ENCODE peak calls at places on chromosomes 3 and 15, in seven cellular contexts. U is IMR-90, X is cardiac muscle cell, V is pancreas, O is PC-9, A is tibial nerve, R is esophagus squamous epithelium. H is an unnamed sample.

GRCh38 chr3:99128205-99128604 is 226.7 kb upstream of the DCBLD2 start:
- DNase-seq in U (peak; percentile 8), X (peak; percentile 54), V (no peak), O (no peak), A (no peak), R (no peak), H (no peak)

GRCh38 chr3:177777699-177778098 is 580.4 kb upstream of the TBL1XR1 start:
- DNase-seq in U (peak; percentile 56), X (peak; percentile 65), V (peak; percentile 35), O (peak; percentile 44), A (no peak), R (no peak), H (peak; percentile 39)

GRCh38 chr3:58202917-58203360 is 7.8 kb downstream of the DNASE1L3 start:
- DNase-seq in U (no peak), X (no peak), V (no peak), O (no peak), A (no peak), R (no peak), H (no peak)

GRCh38 chr15:68602484-68603240 is 23.9 kb downstream of the CORO2B start:
- DNase-seq in U (no peak), X (no peak), V (no peak), O (no peak), A (no peak), R (no peak), H (no peak)

GRCh38 chr3:136750922-136751258 is 1.3 kb downstream of the STAG1 start:
- DNase-seq in U (peak; percentile 83), X (peak; percentile 59), V (no peak), O (no peak), A (no peak), R (no peak), H (no peak)

GRCh38 chr15:37035349-37035748 is 65.0 kb downstream of the MEIS2 start:
- DNase-seq in U (peak; percentile 66), X (no peak), V (no peak), O (no peak), A (no peak), R (no peak), H (no peak)

GRCh38 chr15:69997701-69998273 is 99.9 kb downstream of the TLE3 start:
- DNase-seq in U (peak; percentile 4), X (peak; percentile 67), V (peak; percentile 30), O (peak; percentile 94), A (peak; percentile 13), R (no peak), H (peak; percentile 33)

GRCh38 chr3:78140866-78141658 is 1101.2 kb downstream of the ROBO2 start:
- DNase-seq in U (peak; percentile 76), X (peak; percentile 54), V (no peak), O (peak; percentile 21), A (no peak), R (no peak), H (no peak)

GRCh38 chr3:71258116-71258515 is 325.4 kb downstream of the FOXP1 start:
- DNase-seq in U (peak; percentile 78), X (peak; percentile 68), V (no peak), O (peak; percentile 30), A (no peak), R (no peak), H (no peak)

GRCh38 chr3:138148503-138148902 is 16.3 kb upstream of the A4GNT start:
- DNase-seq in U (no peak), X (no peak), V (no peak), O (no peak), A (no peak), R (no peak), H (no peak)

GRCh38 chr15:98421419-98422085 is 226.8 kb upstream of the IGF1R start:
- DNase-seq in U (peak; percentile 13), X (peak; percentile 54), V (peak; percentile 30), O (peak; percentile 55), A (peak; percentile 61), R (no peak), H (peak; percentile 84)

GRCh38 chr15:89472785-89473256 is 23.6 kb downstream of the RHCG start:
- DNase-seq in U (peak; percentile 47), X (peak; percentile 76), V (no peak), O (peak; percentile 69), A (no peak), R (no peak), H (no peak)

GRCh38 chr15:66646308-66646707 is 55.7 kb upstream of the SMAD6 start:
- DNase-seq in U (no peak), X (peak; percentile 81), V (no peak), O (no peak), A (no peak), R (no peak), H (no peak)

GRCh38 chr15:85500729-85501128 is 120.3 kb downstream of the AKAP13 start:
- DNase-seq in U (peak; percentile 15), X (peak; percentile 84), V (no peak), O (no peak), A (no peak), R (no peak), H (no peak)

GRCh38 chr3:85387913-85388510 is 429.2 kb downstream of the CADM2 start:
- DNase-seq in U (no peak), X (no peak), V (no peak), O (no peak), A (no peak), R (no peak), H (no peak)

GRCh38 chr3:12681586-12682371 is 17.9 kb upstream of the RAF1 start:
- DNase-seq in U (peak; percentile 78), X (peak; percentile 89), V (peak; percentile 18), O (no peak), A (peak; percentile 43), R (no peak), H (no peak)

GRCh38 chr3:159669024-159669476 is 319.6 kb upstream of the IL12A start:
- DNase-seq in U (peak; percentile 85), X (peak; percentile 63), V (no peak), O (no peak), A (no peak), R (no peak), H (no peak)

GRCh38 chr3:187002915-187003314 is 72.6 kb downstream of the ST6GAL1 start:
- DNase-seq in U (no peak), X (no peak), V (no peak), O (no peak), A (no peak), R (no peak), H (no peak)

GRCh38 chr15:38257676-38258075 is 5.0 kb downstream of the SPRED1 start:
- DNase-seq in U (no peak), X (no peak), V (no peak), O (no peak), A (no peak), R (no peak), H (no peak)

GRCh38 chr3:132834327-132834726 is 112.1 kb upstream of the NPHP3 start:
- DNase-seq in U (no peak), X (no peak), V (no peak), O (no peak), A (no peak), R (no peak), H (no peak)

GRCh38 chr3:47452460-47453215 is 23.1 kb downstream of the SCAP start:
- DNase-seq in U (no peak), X (no peak), V (no peak), O (no peak), A (no peak), R (no peak), H (no peak)

GRCh38 chr3:12438318-12438717 is 46.0 kb upstream of the TSEN2 start:
- DNase-seq in U (no peak), X (no peak), V (no peak), O (no peak), A (no peak), R (no peak), H (no peak)

GRCh38 chr3:13620776-13621365 is 71.9 kb downstream of the FBLN2 start:
- DNase-seq in U (no peak), X (no peak), V (no peak), O (no peak), A (no peak), R (no peak), H (no peak)

GRCh38 chr3:134367412-134367811 is 6.8 kb downstream of the AMOTL2 start:
- DNase-seq in U (no peak), X (no peak), V (no peak), O (no peak), A (no peak), R (no peak), H (no peak)
- H3K4me1 ChIP-seq in U (peaks cover 78% of the 10 kb centered on the region), X (peaks cover 50% of the 10 kb centered on the region), V (peaks cover 13% of the 10 kb centered on the region), O (peaks cover 95% of the 10 kb centered on the region), A (peaks cover 91% of the 10 kb centered on the region), R (peaks cover 95% of the 10 kb centered on the region), H (peaks cover 99% of the 10 kb centered on the region)

DNA sequence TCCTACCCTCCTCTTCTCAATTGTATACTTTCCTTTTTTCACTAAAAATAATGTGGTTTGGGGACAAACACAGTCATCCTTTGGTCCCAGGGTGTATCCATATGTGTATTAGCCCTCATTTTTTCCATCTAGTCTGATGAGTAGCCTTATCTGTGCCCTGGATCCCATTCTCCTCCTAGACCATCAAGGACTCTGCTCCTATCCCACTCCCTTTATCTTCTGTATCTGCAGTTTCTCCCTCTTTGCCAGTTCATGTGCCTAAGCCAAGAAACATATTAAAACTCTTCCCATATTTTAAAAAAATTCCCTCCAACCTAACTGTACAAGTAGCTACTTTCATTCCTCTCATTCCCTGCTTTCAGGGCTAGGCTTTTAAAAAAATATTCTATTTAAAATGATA is 25.2 kb downstream of the CCDC14 start:
- DNase-seq in U (no peak), X (no peak), V (no peak), O (no peak), A (no peak), R (no peak), H (no peak)
- H3K4me3 ChIP-seq in U (no peak overlapping the region), X (no peak overlapping the region), V (no peak overlapping the region), O (no peak overlapping the region), A (no peak overlapping the region), R (no peak overlapping the region), H (no peak overlapping the region)

DNA sequence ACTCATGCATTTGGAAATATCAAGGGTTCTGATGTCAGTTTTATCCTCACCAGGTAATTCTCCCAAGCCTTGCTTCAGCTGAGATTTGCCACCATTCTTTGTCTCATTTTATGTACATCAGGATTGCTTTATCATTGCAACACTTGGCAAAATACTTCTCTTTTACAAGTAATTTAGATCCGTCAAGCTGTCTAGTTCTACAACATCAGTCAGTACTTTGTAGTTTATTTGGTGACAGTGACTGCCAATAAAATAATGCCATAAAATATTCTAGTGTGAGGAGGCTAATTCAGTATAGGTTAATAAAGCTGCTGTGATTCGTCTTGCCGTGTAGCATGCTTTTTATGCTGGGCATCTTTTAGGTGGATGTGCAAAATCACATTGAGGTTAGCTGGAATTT is 565.3 kb upstream of the SGO1 start:
- DNase-seq in U (no peak), X (no peak), V (no peak), O (no peak), A (no peak), R (no peak), H (no peak)
- TF ChIP-seq CTCF in U (no peak), X (no peak), V (no peak), O (no peak), A (no peak), R (no peak), H (no peak)

GRCh38 chr15:39908186-39908585 is 11.9 kb downstream of the GPR176 start:
- DNase-seq in U (peak; percentile 96), X (peak; percentile 89), V (no peak), O (no peak), A (no peak), R (no peak), H (no peak)

GRCh38 chr15:39904115-39904514 is 16.0 kb downstream of the GPR176 start:
- DNase-seq in U (no peak), X (no peak), V (no peak), O (no peak), A (no peak), R (no peak), H (no peak)

DNA sequence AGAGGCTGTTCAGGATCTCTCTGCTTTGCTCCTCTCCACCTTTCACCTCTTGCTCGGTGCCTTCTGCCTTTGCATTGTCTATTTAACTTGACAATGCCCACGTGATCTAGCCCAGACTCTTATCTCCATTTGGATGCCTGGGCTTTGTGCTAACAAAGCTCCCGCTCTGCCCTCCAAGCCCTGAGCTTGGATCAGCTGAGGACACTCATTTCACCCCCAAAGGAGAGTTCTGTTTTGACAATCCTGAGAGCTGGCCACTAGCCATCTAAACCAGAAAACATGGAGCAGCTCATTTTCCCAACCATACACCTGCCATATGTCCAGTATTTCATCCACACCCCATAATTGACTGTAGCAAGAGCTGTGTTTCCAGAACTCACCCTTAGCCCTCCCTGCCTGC is 12.8 kb downstream of the GPR176 start:
- DNase-seq in U (no peak), X (no peak), V (no peak), O (no peak), A (no peak), R (no peak), H (no peak)
- H3K4me1 ChIP-seq in U (peaks cover 29% of the 10 kb centered on the region), X (no peaks in the 10 kb centered on the region), V (no peaks in the 10 kb centered on the region), O (peaks cover 9% of the 10 kb centered on the region), A (no peaks in the 10 kb centered on the region), R (no peaks in the 10 kb centered on the region), H (no peaks in the 10 kb centered on the region)

H was measured in psoas muscle.